ENCODE peak calls at places on chromosomes 6 and 20, in eight cellular contexts. B, K, I, Y, R, Z, V and N are unnamed samples.

GRCh38 chr6:89895273-89895874 is 1.1 kb downstream of the GJA10 start:
- DNase-seq in B (no peak), K (no peak), I (no peak), Y (peak; percentile 53), R (no peak), Z (peak; percentile 84), V (peak; percentile 20), N (no peak)

GRCh38 chr6:97666889-97667288 is 383.9 kb upstream of the MMS22L start:
- DNase-seq in B (no peak), K (no peak), I (no peak), Y (no peak), R (no peak), Z (no peak), V (no peak), N (no peak)

GRCh38 chr6:73566954-73567591 is 46.2 kb upstream of the EEF1A1 start:
- DNase-seq in B (no peak), K (no peak), I (no peak), Y (peak; percentile 86), R (no peak), Z (peak; percentile 37), V (peak; percentile 71), N (no peak)

GRCh38 chr20:35610833-35611427 is 4.7 kb upstream of the SPAG4 start:
- DNase-seq in B (no peak), K (no peak), I (no peak), Y (no peak), R (no peak), Z (no peak), V (no peak), N (no peak)

GRCh38 chr20:62347445-62347844 is 19.7 kb downstream of the LAMA5 start:
- DNase-seq in B (no peak), K (no peak), I (no peak), Y (no peak), R (no peak), Z (no peak), V (no peak), N (no peak)

GRCh38 chr6:98576811-98577210 is 257.6 kb upstream of the POU3F2 start:
- DNase-seq in B (no peak), K (no peak), I (no peak), Y (no peak), R (no peak), Z (no peak), V (no peak), N (no peak)

GRCh38 chr6:84282566-84282965 is 55.1 kb upstream of the CEP162 start:
- DNase-seq in B (no peak), K (no peak), I (no peak), Y (no peak), R (no peak), Z (no peak), V (no peak), N (no peak)

GRCh38 chr20:8194721-8195120 is 62.7 kb downstream of the PLCB1 start:
- DNase-seq in B (no peak), K (no peak), I (no peak), Y (no peak), R (no peak), Z (no peak), V (no peak), N (no peak)

GRCh38 chr6:20112206-20112605 is 100.1 kb downstream of the MBOAT1 start:
- DNase-seq in B (no peak), K (no peak), I (no peak), Y (no peak), R (no peak), Z (no peak), V (no peak), N (no peak)

GRCh38 chr20:39974966-39975501 is 714.0 kb downstream of the MAFB start:
- DNase-seq in B (no peak), K (no peak), I (no peak), Y (no peak), R (no peak), Z (no peak), V (no peak), N (no peak)